ENCODE peak calls at places on chromosome 18, in four cellular contexts. Z is occipital lobe; X is activated T-helper 1 cell treated with anti-CD3 and anti-CD28 coated beads, Interleukin-2, amount 50 U/mL, for 16 hours; S is activated effector memory CD4-positive, alpha-beta T cell treated with Interleukin-2 at 50 U/mL for 16 hours. J is an unnamed sample.

GRCh38 chr18:32049393-32050161 is 31.0 kb downstream of the RNF125 start:
- DNase-seq in Z (no peak), X (no peak), S (peak; percentile 37), J (no peak)

GRCh38 chr18:46148810-46149209 is 44.6 kb downstream of the HAUS1 start:
- DNase-seq in Z (no peak), X (no peak), S (peak; percentile 16), J (peak; percentile 64)

GRCh38 chr18:48136051-48136543 is 205.6 kb upstream of the SMAD2 start:
- DNase-seq in Z (no peak), X (no peak), S (no peak), J (no peak)

GRCh38 chr18:45107425-45107824 is 426.7 kb downstream of the SETBP1 start:
- DNase-seq in Z (no peak), X (no peak), S (no peak), J (peak; percentile 93)

GRCh38 chr18:39962546-39962945 is 1992.5 kb upstream of the PIK3C3 start:
- DNase-seq in Z (no peak), X (no peak), S (no peak), J (no peak)

GRCh38 chr18:59024829-59025228 is 114.9 kb upstream of the SEC11C start:
- DNase-seq in Z (no peak), X (no peak), S (no peak), J (peak; percentile 54)

GRCh38 chr18:48455555-48456478 is 46.6 kb upstream of the ZBTB7C start:
- DNase-seq in Z (no peak), X (no peak), S (peak; percentile 28), J (peak; percentile 94)

GRCh38 chr18:76619342-76620315 is 124.6 kb upstream of the ZNF516 start:
- DNase-seq in Z (peak; percentile 38), X (no peak), S (no peak), J (peak; percentile 49)

J was measured in AG10803.